ENCODE peak calls at places on chromosomes 7 and 10, in seven cellular contexts. K is thyroid gland, L is HCT116, V is transverse colon, B is body of pancreas, E is breast epithelium, Z is A549. S is an unnamed sample.

GRCh38 chr10:99612167-99612831 is 7.9 kb downstream of the SLC25A28 start:
- DNase-seq in K (peak), L (peak), V (peak), B (peak), E (no peak), Z (peak), S (peak)

GRCh38 chr10:13346280-13346819 is 1.7 kb downstream of the SEPHS1 start:
- DNase-seq in K (peak), L (no peak), V (peak), B (no peak), E (no peak), Z (no peak), S (peak)

GRCh38 chr7:45035909-45036308 is 35.9 kb downstream of the CCM2 start:
- DNase-seq in K (no peak), L (no peak), V (no peak), B (no peak), E (no peak), Z (no peak), S (no peak)

GRCh38 chr7:2958416-2959342 is 85.0 kb downstream of the CARD11 start:
- DNase-seq in K (no peak), L (no peak), V (no peak), B (no peak), E (peak), Z (no peak), S (no peak)

GRCh38 chr7:37247881-37248280 is 200.8 kb downstream of the ELMO1 start:
- DNase-seq in K (no peak), L (no peak), V (no peak), B (no peak), E (no peak), Z (no peak), S (peak)

GRCh38 chr7:135911091-135911490 is 66.1 kb downstream of the MTPN start:
- DNase-seq in K (no peak), L (no peak), V (no peak), B (no peak), E (no peak), Z (no peak), S (no peak)

GRCh38 chr10:34083567-34083966 is 731.5 kb downstream of the PARD3 start:
- DNase-seq in K (no peak), L (no peak), V (no peak), B (no peak), E (no peak), Z (no peak), S (no peak)

GRCh38 chr7:10767771-10768170 is 205.9 kb upstream of the PHF14 start:
- DNase-seq in K (no peak), L (no peak), V (no peak), B (no peak), E (no peak), Z (no peak), S (no peak)

GRCh38 chr10:74981831-74982633 is 129.4 kb upstream of the SAMD8 start:
- DNase-seq in K (no peak), L (no peak), V (no peak), B (peak), E (no peak), Z (no peak), S (no peak)

GRCh38 chr7:79615466-79615865 is 162.0 kb upstream of the MAGI2 start:
- DNase-seq in K (no peak), L (no peak), V (no peak), B (no peak), E (no peak), Z (no peak), S (no peak)

GRCh38 chr7:101838837-101839483 is 21.5 kb downstream of the CUX1 start:
- DNase-seq in K (no peak), L (no peak), V (no peak), B (no peak), E (no peak), Z (no peak), S (no peak)

GRCh38 chr7:5557920-5558401 is 134.3 kb upstream of the TNRC18 start:
- DNase-seq in K (peak), L (no peak), V (peak), B (peak), E (peak), Z (no peak), S (no peak)

GRCh38 chr10:86286591-86287421 is 79.8 kb downstream of the GRID1 start:
- DNase-seq in K (no peak), L (no peak), V (no peak), B (no peak), E (no peak), Z (no peak), S (no peak)

GRCh38 chr10:97466755-97467154 is 20.8 kb downstream of the ZDHHC16 start:
- DNase-seq in K (no peak), L (peak), V (no peak), B (no peak), E (no peak), Z (no peak), S (no peak)

GRCh38 chr10:88110355-88110754 is 246.9 kb downstream of the PTEN start:
- DNase-seq in K (no peak), L (peak), V (no peak), B (no peak), E (no peak), Z (peak), S (peak)

GRCh38 chr10:12995425-12995861 is 6.1 kb downstream of the CCDC3 start:
- DNase-seq in K (no peak), L (no peak), V (no peak), B (no peak), E (no peak), Z (no peak), S (peak)

GRCh38 chr10:132188331-132188730 is 1.6 kb downstream of the DPYSL4 start:
- DNase-seq in K (no peak), L (no peak), V (no peak), B (no peak), E (no peak), Z (no peak), S (no peak)

GRCh38 chr7:110921478-110922210 is 169.3 kb upstream of the LRRN3 start:
- DNase-seq in K (no peak), L (no peak), V (no peak), B (no peak), E (no peak), Z (no peak), S (no peak)

GRCh38 chr10:124705021-124705740 is 39.0 kb downstream of the FAM53B start:
- DNase-seq in K (peak), L (no peak), V (no peak), B (no peak), E (no peak), Z (no peak), S (no peak)

GRCh38 chr7:93205046-93205445 is 21.2 kb downstream of the HEPACAM2 start:
- DNase-seq in K (no peak), L (no peak), V (no peak), B (no peak), E (no peak), Z (no peak), S (no peak)

GRCh38 chr10:43203491-43204393 is 63.1 kb downstream of the RASGEF1A start:
- DNase-seq in K (peak), L (peak), V (no peak), B (peak), E (peak), Z (no peak), S (no peak)

GRCh38 chr7:50709151-50709550 is 73.5 kb downstream of the GRB10 start:
- DNase-seq in K (no peak), L (no peak), V (no peak), B (no peak), E (no peak), Z (no peak), S (no peak)

GRCh38 chr10:3779146-3779707 is 5.8 kb downstream of the KLF6 start:
- DNase-seq in K (no peak), L (no peak), V (peak), B (no peak), E (no peak), Z (no peak), S (peak)

GRCh38 chr10:119301397-119301796 is 94.0 kb downstream of the GRK5 start:
- DNase-seq in K (no peak), L (no peak), V (peak), B (no peak), E (no peak), Z (no peak), S (peak)

GRCh38 chr7:30710669-30711068 is 28.4 kb upstream of the CRHR2 start:
- DNase-seq in K (peak), L (no peak), V (no peak), B (peak), E (no peak), Z (no peak), S (no peak)

GRCh38 chr10:126123466-126123865 is 227.1 kb downstream of the FANK1 start:
- DNase-seq in K (no peak), L (no peak), V (no peak), B (no peak), E (no peak), Z (no peak), S (no peak)

DNA sequence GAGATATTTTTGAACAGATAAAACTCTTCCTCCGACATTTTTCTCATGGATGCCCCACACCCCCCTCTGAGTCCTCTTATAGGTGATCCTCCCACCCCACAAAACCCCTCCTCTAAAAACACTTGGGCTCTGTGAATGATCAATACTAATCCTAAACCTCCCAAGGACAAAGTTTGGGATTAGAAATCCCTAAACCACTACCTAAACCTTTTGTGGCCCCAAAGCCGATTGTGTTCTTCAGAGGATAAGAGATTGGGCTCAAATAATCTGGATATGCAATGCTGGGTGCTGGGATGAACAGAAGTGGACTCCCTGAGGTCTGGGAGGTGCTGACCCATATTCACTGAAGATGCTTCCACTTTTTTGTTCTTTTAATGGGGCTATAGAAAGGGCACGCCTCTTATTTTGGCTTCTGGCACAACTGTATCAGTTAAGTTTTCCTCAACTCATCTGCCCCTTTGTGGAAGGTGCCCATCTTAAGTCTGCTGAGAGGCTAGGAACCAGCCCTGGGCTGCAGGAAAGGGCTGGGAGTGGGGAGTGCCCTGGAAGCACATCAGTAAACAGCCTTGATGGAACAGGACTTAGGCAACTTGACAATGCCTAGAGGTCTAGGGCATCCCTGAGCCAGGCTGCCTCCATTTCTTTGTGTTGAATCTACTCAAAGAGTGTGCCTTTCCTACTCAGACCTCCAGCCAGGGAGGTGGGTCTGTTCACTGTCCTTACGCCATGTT is at the start of gene OPN1SW:
- DNase-seq in K (no peak), L (no peak), V (no peak), B (no peak), E (no peak), Z (no peak), S (no peak)
- TF ChIP-seq POLR2A in K (no peak), L (no peak), V (no peak), B (no peak), E (no peak), Z (no peak), S (no peak)

DNA sequence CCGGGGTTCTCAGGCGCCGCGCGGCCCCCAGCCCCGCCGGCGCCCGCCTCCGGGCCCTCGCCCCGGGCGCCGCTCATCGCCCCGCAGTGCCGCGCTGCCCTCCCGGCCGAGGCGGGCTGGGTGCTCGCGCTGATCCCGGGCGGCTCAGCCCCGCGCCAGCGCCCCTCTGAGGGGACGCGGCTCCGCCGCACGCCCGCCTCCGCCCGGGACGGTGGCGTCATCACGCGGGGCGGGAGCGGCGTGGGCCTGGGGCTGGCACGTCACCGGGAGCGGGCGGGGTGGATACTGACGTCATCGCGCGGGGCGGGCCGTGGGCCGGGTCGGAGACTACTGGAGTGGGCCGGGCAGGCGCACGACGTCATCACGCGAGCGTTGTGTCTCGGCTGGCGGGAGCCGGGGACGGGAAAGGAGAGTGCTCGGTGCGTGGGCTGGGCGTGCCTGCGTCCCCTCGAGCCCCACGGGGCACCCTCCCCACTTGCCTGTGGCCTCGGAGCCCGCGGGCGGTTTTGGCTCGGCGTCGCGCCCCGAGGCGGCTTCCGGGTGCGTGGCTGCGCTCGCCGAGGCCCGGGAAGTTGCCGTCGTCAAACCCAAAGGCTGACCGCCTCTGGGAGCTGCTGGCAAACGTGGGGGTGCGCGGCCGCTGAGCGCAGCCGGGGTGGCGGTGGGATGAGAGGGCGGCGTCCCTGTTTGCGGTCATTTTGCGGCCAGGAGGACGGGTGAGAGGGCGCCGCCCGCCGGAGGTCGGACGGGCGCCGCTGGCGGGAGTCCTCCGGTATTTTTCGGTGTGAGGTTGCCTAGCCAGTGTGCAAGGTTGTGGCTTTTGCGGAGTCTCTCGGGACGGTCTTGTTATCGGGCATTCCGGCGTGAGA is at the start of gene ESYT2:
- DNase-seq in K (peak), L (peak), V (peak), B (peak), E (peak), Z (peak), S (peak)
- TF ChIP-seq CTCF in K (peak), L (no peak), V (peak), B (no peak), E (peak), Z (peak), S (no peak)

GRCh38 chr10:93469454-93469853 is 12.7 kb downstream of the MYOF start:
- DNase-seq in K (no peak), L (no peak), V (no peak), B (no peak), E (no peak), Z (no peak), S (no peak)

GRCh38 chr10:93464826-93465388 is 17.2 kb downstream of the MYOF start:
- DNase-seq in K (no peak), L (no peak), V (no peak), B (no peak), E (no peak), Z (no peak), S (peak)

GRCh38 chr10:93465806-93466675 is 16.1 kb downstream of the MYOF start:
- DNase-seq in K (peak), L (peak), V (peak), B (peak), E (peak), Z (peak), S (peak)

GRCh38 chr10:93471110-93471651 is 11.0 kb downstream of the MYOF start:
- DNase-seq in K (no peak), L (peak), V (no peak), B (no peak), E (no peak), Z (peak), S (peak)

DNA sequence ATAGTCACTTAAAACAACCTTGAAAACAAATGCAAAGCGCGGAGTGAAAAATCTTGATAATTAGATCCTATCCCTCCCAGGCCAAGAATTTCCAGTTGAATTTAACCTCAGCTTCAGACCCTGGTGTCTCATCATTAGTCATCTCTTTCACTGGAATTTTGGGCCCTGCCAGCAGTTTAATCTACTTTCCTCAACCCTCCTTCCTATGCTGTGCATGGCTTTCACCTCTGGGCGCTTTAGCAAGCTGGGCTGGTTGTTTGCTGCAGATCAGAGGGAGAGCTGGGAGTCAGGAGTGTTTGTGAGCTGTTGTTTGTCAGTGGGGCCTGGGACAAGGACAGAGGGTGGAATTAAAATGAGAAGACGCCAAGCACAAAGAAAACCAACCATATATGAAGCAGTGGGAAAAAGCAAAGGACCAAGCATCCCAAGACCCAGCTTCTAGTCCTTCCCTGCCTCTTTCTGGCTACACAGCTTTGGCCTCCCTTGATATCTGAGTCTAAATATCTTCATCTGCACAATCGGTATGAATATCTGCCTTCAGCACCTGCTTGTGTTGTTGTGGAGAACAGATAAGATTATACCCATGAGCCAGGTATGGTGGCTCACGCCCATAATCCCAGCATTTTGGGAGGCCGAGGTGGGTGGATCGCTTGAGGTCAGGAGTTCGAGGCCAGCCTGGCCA is 13.5 kb downstream of the MYOF start:
- DNase-seq in K (no peak), L (peak), V (no peak), B (no peak), E (no peak), Z (peak), S (peak)
- TF ChIP-seq POLR2A in K (no peak), L (no peak), V (no peak), B (no peak), E (no peak), Z (no peak), S (peak)

GRCh38 chr7:95730493-95731280 is 41.7 kb upstream of the DYNC1I1 start:
- DNase-seq in K (peak), L (no peak), V (no peak), B (peak), E (no peak), Z (no peak), S (no peak)

GRCh38 chr7:95723583-95724180 is 48.7 kb upstream of the DYNC1I1 start:
- DNase-seq in K (peak), L (peak), V (no peak), B (peak), E (no peak), Z (peak), S (peak)

DNA sequence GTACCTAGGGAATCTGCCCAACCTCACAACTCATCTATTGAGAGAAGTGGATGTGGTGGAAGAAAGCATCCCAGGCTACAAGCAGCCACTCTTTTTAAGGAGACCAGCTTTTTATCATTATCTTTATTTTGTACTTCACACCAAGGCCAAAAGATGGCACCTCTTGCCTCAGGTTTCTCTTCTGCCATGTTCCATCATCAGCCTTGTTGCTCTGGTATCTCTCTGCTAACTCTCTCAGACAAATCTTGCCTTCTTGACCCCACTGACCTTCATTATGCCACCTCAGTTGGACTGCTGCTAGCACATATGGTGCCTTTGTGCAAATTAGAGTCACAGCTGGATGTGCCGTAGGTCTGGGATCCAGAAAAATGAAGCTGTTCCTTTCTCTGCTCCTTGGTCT is 47.2 kb upstream of the DYNC1I1 start:
- DNase-seq in K (no peak), L (no peak), V (no peak), B (no peak), E (no peak), Z (no peak), S (peak)
- TF ChIP-seq CTCF in K (no peak), L (peak), V (no peak), B (no peak), E (no peak), Z (no peak), S (no peak)

GRCh38 chr7:112450807-112451661 is 774 bp downstream of the IFRD1 start:
- DNase-seq in K (peak), L (peak), V (peak), B (peak), E (peak), Z (peak), S (peak)
- TF ChIP-seq POLR2A in K (no peak), L (no peak), V (no peak), B (no peak), E (no peak), Z (no peak), S (peak)

DNA sequence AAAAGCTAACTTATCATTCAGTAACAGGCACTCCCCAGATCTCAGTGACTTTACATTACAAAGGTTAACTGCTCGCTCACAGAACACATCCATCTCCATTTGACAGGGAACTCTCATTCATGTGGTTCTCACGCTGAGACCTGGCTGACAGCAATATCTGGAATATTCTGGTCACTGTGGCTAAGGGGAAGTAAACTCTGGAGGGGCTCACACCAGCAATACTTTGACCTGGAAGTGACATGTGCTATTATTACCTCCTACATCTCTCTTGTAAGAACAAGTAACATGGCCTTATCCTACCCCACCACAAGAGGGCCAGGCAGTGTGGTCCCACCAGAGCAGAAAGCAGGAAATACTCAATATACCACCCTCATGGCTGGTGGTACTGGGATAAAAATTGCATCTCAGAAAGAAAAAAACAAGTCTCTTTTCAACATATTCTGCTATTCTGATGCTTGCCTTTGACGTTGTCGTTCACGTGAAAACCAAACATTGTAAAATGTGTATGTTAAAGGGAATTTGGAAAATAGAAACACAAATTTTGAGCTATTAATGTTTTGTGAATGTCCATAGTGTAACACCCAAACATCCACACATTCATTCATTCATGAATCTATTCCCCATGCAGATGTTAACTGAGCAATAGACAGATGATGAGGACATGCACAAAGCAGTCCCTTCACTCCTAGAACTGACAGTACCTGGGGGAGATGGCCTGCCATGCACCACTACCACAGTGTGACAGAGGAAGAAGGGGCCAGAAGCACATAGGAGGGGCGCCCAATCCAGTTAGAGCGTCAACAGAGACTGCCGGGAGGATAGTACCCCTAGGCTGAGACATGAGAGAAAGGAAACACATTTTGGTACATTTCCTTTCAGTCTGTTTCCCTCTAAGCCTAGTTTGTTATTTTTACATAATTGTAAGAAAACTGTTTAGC is 166.0 kb upstream of the SP4 start:
- DNase-seq in K (peak), L (peak), V (peak), B (peak), E (no peak), Z (peak), S (peak)
- TF ChIP-seq CTCF in K (peak), L (peak), V (peak), B (peak), E (no peak), Z (peak), S (peak)